ENCODE peak calls at places on chromosomes 13 and 19, in four cellular contexts. One of them, this sample, is unnamed.

GRCh38 chr19:55640577-55641375 is at the start of gene ZNF580:
- DNase-seq in progenitor cell of endocrine pancreas: peak; percentile 36
- DNase-seq in mucosa of descending colon: peak; percentile 82
- DNase-seq in mammary epithelial cell: peak; percentile 74
- DNase-seq in this sample: peak; percentile 48

GRCh38 chr13:46552302-46552680 is 679 bp upstream of the LRCH1 start:
- DNase-seq in progenitor cell of endocrine pancreas: no peak
- DNase-seq in mucosa of descending colon: peak; percentile 54
- DNase-seq in mammary epithelial cell: no peak
- DNase-seq in this sample: peak; percentile 12

GRCh38 chr19:10800488-10800887 is 35.5 kb downstream of the TMED1 start:
- DNase-seq in progenitor cell of endocrine pancreas: no peak
- DNase-seq in mucosa of descending colon: no peak
- DNase-seq in mammary epithelial cell: no peak
- DNase-seq in this sample: no peak

GRCh38 chr19:38455031-38455430 is 21.5 kb downstream of the RYR1 start:
- DNase-seq in progenitor cell of endocrine pancreas: peak; percentile 38
- DNase-seq in mucosa of descending colon: no peak
- DNase-seq in mammary epithelial cell: no peak
- DNase-seq in this sample: peak; percentile 29

GRCh38 chr13:110683203-110683883 is 22.6 kb downstream of the CARS2 start:
- DNase-seq in progenitor cell of endocrine pancreas: no peak
- DNase-seq in mucosa of descending colon: no peak
- DNase-seq in mammary epithelial cell: peak; percentile 20
- DNase-seq in this sample: no peak

GRCh38 chr13:25659091-25659502 is 287.3 kb downstream of the ATP8A2 start:
- DNase-seq in progenitor cell of endocrine pancreas: no peak
- DNase-seq in mucosa of descending colon: no peak
- DNase-seq in mammary epithelial cell: peak; percentile 31
- DNase-seq in this sample: no peak

GRCh38 chr13:25902946-25903345 is 148.9 kb downstream of the SHISA2 start:
- DNase-seq in progenitor cell of endocrine pancreas: no peak
- DNase-seq in mucosa of descending colon: no peak
- DNase-seq in mammary epithelial cell: no peak
- DNase-seq in this sample: no peak

GRCh38 chr13:39840201-39840600 is 184.7 kb downstream of the COG6 start:
- DNase-seq in progenitor cell of endocrine pancreas: no peak
- DNase-seq in mucosa of descending colon: no peak
- DNase-seq in mammary epithelial cell: no peak
- DNase-seq in this sample: no peak

GRCh38 chr19:53898680-53899341 is 10.3 kb upstream of the CACNG7 start:
- DNase-seq in progenitor cell of endocrine pancreas: no peak
- DNase-seq in mucosa of descending colon: no peak
- DNase-seq in mammary epithelial cell: no peak
- DNase-seq in this sample: no peak

GRCh38 chr19:8552810-8553209 is 24.4 kb downstream of the MYO1F start:
- DNase-seq in progenitor cell of endocrine pancreas: no peak
- DNase-seq in mucosa of descending colon: no peak
- DNase-seq in mammary epithelial cell: peak; percentile 41
- DNase-seq in this sample: peak; percentile 31

GRCh38 chr19:35449347-35450043 is 1.4 kb downstream of the FFAR2 start:
- DNase-seq in progenitor cell of endocrine pancreas: no peak
- DNase-seq in mucosa of descending colon: no peak
- DNase-seq in mammary epithelial cell: peak; percentile 46
- DNase-seq in this sample: no peak

GRCh38 chr19:50416034-50416814 is 2.5 kb upstream of the SPIB start:
- DNase-seq in progenitor cell of endocrine pancreas: no peak
- DNase-seq in mucosa of descending colon: peak; percentile 67
- DNase-seq in mammary epithelial cell: no peak
- DNase-seq in this sample: no peak

GRCh38 chr13:36819811-36820140 is 754 bp downstream of the RFXAP start:
- DNase-seq in progenitor cell of endocrine pancreas: no peak
- DNase-seq in mucosa of descending colon: no peak
- DNase-seq in mammary epithelial cell: peak; percentile 20
- DNase-seq in this sample: no peak

GRCh38 chr13:75194717-75195116 is 287.3 kb downstream of the TBC1D4 start:
- DNase-seq in progenitor cell of endocrine pancreas: no peak
- DNase-seq in mucosa of descending colon: no peak
- DNase-seq in mammary epithelial cell: no peak
- DNase-seq in this sample: no peak

DNA sequence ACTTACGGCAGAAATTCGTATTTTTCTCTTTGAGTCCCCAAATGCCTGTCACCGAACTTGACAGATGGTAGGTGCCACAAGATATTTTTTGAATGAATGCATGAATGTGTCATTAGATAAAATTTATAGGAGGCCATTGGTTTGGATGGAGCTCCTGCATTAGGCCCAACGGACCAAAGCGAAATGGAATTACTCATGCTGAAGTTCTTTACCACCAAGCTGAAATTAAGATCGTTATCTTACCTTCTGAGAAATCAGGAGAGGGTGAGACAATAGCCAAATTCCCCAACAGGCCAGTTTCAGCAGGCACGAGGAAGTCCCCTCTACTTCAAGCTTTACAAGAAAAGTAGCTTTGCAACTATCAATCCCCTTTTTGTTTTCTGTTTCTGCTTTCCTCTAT is 452.5 kb upstream of the ARGLU1 start:
- DNase-seq in progenitor cell of endocrine pancreas: no peak
- DNase-seq in mucosa of descending colon: no peak
- DNase-seq in mammary epithelial cell: peak; percentile 7
- DNase-seq in this sample: no peak
- TF ChIP-seq CTCF in progenitor cell of endocrine pancreas: no peak
- TF ChIP-seq CTCF in mucosa of descending colon: no peak
- TF ChIP-seq CTCF in mammary epithelial cell: no peak
- TF ChIP-seq CTCF in this sample: no peak

GRCh38 chr13:108026671-108027410 is 188.5 kb downstream of the LIG4 start:
- DNase-seq in progenitor cell of endocrine pancreas: no peak
- DNase-seq in mucosa of descending colon: no peak
- DNase-seq in mammary epithelial cell: no peak
- DNase-seq in this sample: no peak
- TF ChIP-seq CTCF in progenitor cell of endocrine pancreas: no peak
- TF ChIP-seq CTCF in mucosa of descending colon: no peak
- TF ChIP-seq CTCF in mammary epithelial cell: no peak
- TF ChIP-seq CTCF in this sample: no peak

GRCh38 chr13:71300602-71301001 is 566.4 kb downstream of the DACH1 start:
- DNase-seq in progenitor cell of endocrine pancreas: no peak
- DNase-seq in mucosa of descending colon: no peak
- DNase-seq in mammary epithelial cell: no peak
- DNase-seq in this sample: no peak

GRCh38 chr13:71306821-71307220 is 560.2 kb downstream of the DACH1 start:
- DNase-seq in progenitor cell of endocrine pancreas: no peak
- DNase-seq in mucosa of descending colon: no peak
- DNase-seq in mammary epithelial cell: no peak
- DNase-seq in this sample: no peak

GRCh38 chr13:71304861-71305260 is 562.1 kb downstream of the DACH1 start:
- DNase-seq in progenitor cell of endocrine pancreas: no peak
- DNase-seq in mucosa of descending colon: no peak
- DNase-seq in mammary epithelial cell: no peak
- DNase-seq in this sample: no peak

GRCh38 chr13:71303144-71303543 is 563.9 kb downstream of the DACH1 start:
- DNase-seq in progenitor cell of endocrine pancreas: no peak
- DNase-seq in mucosa of descending colon: no peak
- DNase-seq in mammary epithelial cell: no peak
- DNase-seq in this sample: no peak
- TF ChIP-seq CTCF in progenitor cell of endocrine pancreas: peak; percentile 26
- TF ChIP-seq CTCF in mucosa of descending colon: no peak
- TF ChIP-seq CTCF in mammary epithelial cell: no peak
- TF ChIP-seq CTCF in this sample: peak; percentile 27

GRCh38 chr13:66689037-66689619 is 541.0 kb downstream of the PCDH9 start:
- DNase-seq in progenitor cell of endocrine pancreas: no peak
- DNase-seq in mucosa of descending colon: no peak
- DNase-seq in mammary epithelial cell: no peak
- DNase-seq in this sample: no peak
- TF ChIP-seq CTCF in progenitor cell of endocrine pancreas: peak; percentile 29
- TF ChIP-seq CTCF in mucosa of descending colon: no peak
- TF ChIP-seq CTCF in mammary epithelial cell: no peak
- TF ChIP-seq CTCF in this sample: peak; percentile 27

DNA sequence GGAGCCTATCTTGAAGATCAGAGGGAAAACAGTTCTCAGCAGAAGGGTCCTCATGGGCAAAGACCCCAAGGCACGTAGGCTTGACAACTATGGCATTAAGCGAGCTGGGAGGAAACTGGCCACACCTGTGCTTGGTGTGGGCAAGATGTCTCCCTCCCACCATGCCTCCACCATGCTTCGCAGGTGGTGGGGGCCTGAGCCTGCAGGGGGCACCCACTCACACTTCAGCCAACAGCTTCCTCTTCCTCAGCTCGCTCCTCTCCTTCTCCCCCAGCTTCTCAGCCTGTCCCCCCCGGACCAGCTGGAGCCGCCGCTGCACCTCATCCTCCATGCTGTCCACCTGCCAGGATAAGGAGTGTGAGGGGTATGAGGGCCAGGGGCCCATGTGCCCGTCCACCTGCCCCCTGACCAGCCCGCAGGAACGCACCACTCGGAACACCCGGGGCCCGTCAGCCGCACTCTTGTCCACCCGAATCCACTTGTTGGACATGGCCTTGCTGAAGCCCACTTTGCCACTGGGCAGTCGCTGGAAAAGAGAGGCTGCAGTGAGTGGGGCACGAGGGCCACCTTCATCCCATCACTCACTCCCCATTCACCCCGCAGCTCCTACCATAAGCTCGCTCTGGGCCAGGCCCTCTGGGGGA is 3.4 kb downstream of the FARSA start:
- DNase-seq in progenitor cell of endocrine pancreas: no peak
- DNase-seq in mucosa of descending colon: no peak
- DNase-seq in mammary epithelial cell: no peak
- DNase-seq in this sample: no peak
- TF ChIP-seq CTCF in progenitor cell of endocrine pancreas: no peak
- TF ChIP-seq CTCF in mucosa of descending colon: no peak
- TF ChIP-seq CTCF in mammary epithelial cell: no peak
- TF ChIP-seq CTCF in this sample: no peak

GRCh38 chr13:40995997-40996396 is 23.1 kb downstream of the ELF1 start:
- DNase-seq in progenitor cell of endocrine pancreas: no peak
- DNase-seq in mucosa of descending colon: no peak
- DNase-seq in mammary epithelial cell: no peak
- DNase-seq in this sample: no peak

GRCh38 chr13:40993119-40993518 is 26.0 kb downstream of the ELF1 start:
- DNase-seq in progenitor cell of endocrine pancreas: no peak
- DNase-seq in mucosa of descending colon: no peak
- DNase-seq in mammary epithelial cell: no peak
- DNase-seq in this sample: no peak

GRCh38 chr13:40994581-40995230 is 24.4 kb downstream of the ELF1 start:
- DNase-seq in progenitor cell of endocrine pancreas: no peak
- DNase-seq in mucosa of descending colon: no peak
- DNase-seq in mammary epithelial cell: peak; percentile 38
- DNase-seq in this sample: no peak

GRCh38 chr13:40992678-40993077 is 26.4 kb downstream of the ELF1 start:
- DNase-seq in progenitor cell of endocrine pancreas: no peak
- DNase-seq in mucosa of descending colon: no peak
- DNase-seq in mammary epithelial cell: no peak
- DNase-seq in this sample: no peak

DNA sequence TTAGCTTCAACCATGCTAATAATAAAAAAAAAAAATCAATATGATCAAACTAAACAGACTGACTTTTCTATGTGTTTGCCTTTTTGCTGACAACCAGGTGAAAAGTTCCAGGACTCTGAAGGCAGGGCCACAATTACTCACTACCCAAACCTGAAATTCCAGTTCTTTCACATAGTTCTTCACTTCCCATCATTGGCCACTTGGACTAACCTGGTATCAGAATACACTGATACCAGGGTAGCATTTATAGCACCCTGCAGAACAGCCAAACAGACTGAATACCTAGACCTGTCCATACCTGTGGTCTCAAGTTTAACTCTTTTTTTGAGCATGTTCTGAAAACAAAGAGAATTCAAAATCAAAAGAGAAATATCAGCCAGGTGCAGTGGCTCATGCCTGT is 25.1 kb downstream of the ELF1 start:
- DNase-seq in progenitor cell of endocrine pancreas: no peak
- DNase-seq in mucosa of descending colon: no peak
- DNase-seq in mammary epithelial cell: peak; percentile 98
- DNase-seq in this sample: no peak
- TF ChIP-seq CTCF in progenitor cell of endocrine pancreas: peak; percentile 43
- TF ChIP-seq CTCF in mucosa of descending colon: no peak
- TF ChIP-seq CTCF in mammary epithelial cell: peak; percentile 3
- TF ChIP-seq CTCF in this sample: peak; percentile 35

GRCh38 chr19:31548941-31549340 is 199.7 kb upstream of the TSHZ3 start:
- DNase-seq in progenitor cell of endocrine pancreas: no peak
- DNase-seq in mucosa of descending colon: no peak
- DNase-seq in mammary epithelial cell: peak; percentile 6
- DNase-seq in this sample: no peak
- TF ChIP-seq CTCF in progenitor cell of endocrine pancreas: peak; percentile 56
- TF ChIP-seq CTCF in mucosa of descending colon: no peak
- TF ChIP-seq CTCF in mammary epithelial cell: peak; percentile 12
- TF ChIP-seq CTCF in this sample: peak; percentile 57

DNA sequence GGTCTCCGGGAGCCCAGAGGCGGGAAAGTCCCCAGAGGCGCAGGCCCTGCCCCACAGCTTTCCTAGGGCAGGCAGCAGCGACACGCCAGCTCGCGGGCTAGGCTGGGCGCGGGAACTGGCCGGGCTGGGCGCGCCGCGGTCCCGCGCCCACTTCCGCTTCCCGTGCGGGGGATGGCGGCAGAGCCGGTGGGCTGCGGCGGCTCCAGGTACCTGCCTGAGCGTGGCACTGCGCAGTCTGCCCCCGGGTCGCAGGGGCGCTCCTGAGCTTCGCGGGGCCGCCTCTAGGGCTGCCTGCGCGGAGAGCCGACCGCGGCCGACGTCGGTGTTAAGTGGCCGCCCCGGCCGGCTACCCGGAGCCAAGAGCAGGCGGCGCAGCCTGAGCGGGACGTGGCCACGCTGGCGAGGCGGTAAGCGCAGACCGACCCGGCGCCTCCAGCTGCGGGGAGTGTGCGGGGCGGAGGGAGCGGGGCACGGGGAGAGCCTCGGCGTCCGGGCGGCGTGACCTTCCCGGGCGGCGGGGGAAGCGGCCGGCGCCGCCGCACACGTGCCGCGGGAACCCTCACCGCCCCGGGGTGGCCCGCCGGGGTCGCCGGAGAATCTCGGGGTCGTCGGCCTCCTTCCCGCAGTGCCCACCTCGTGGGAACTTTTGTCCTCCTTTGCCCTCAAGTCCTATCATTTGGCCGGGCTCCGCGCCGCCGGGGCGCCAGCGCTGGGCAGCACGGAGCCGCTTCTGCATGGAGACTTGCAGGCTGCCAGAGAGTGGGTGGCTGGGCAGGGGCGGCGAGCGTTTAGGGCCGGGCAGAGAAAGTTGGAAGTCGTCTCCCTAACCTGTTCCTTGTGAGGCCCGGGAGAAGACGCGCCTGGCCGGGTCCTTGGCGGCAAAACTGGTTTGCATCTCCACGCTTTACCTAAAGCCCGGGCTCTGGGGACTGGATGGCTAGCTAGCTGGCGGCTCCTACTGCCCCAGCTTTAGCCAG is 31.4 kb upstream of the MPHOSPH8 start:
- DNase-seq in progenitor cell of endocrine pancreas: peak; percentile 66
- DNase-seq in mucosa of descending colon: peak; percentile 54
- DNase-seq in mammary epithelial cell: peak; percentile 48
- DNase-seq in this sample: peak; percentile 42
- TF ChIP-seq CTCF in progenitor cell of endocrine pancreas: peak; percentile 48
- TF ChIP-seq CTCF in mucosa of descending colon: no peak
- TF ChIP-seq CTCF in mammary epithelial cell: peak; percentile 11
- TF ChIP-seq CTCF in this sample: peak; percentile 44